ENCODE peak calls at places on chromosomes 1 and 21, in five cellular contexts. One of them, this sample, is unnamed.

GRCh38 chr1:206583461-206584264 is 28.6 kb downstream of the EIF2D start:
- DNase-seq in neural progenitor cell: peak; percentile 84
- DNase-seq in fibroblast of mammary gland: peak; percentile 69
- DNase-seq in hepatocyte: peak; percentile 82
- DNase-seq in GM12864: no peak
- DNase-seq in this sample: peak; percentile 84

GRCh38 chr1:41410462-41410861 is 49.2 kb downstream of the FOXO6 start:
- DNase-seq in fibroblast of mammary gland: no peak
- DNase-seq in GM12864: no peak
- DNase-seq in hepatocyte: no peak
- DNase-seq in neural progenitor cell: no peak
- DNase-seq in this sample: no peak

GRCh38 chr1:209869242-209870149 is 41.7 kb downstream of the UTP25 start:
- DNase-seq in hepatocyte: no peak
- DNase-seq in fibroblast of mammary gland: peak; percentile 57
- DNase-seq in neural progenitor cell: no peak
- DNase-seq in GM12864: no peak
- DNase-seq in this sample: no peak

GRCh38 chr1:17741052-17741451 is 14.1 kb upstream of the ACTL8 start:
- DNase-seq in hepatocyte: no peak
- DNase-seq in GM12864: no peak
- DNase-seq in fibroblast of mammary gland: no peak
- DNase-seq in neural progenitor cell: no peak
- DNase-seq in this sample: no peak

GRCh38 chr1:12600880-12601633 is 17.0 kb downstream of the DHRS3 start:
- DNase-seq in GM12864: no peak
- DNase-seq in hepatocyte: peak; percentile 61
- DNase-seq in neural progenitor cell: peak; percentile 75
- DNase-seq in fibroblast of mammary gland: peak; percentile 35
- DNase-seq in this sample: peak; percentile 29

GRCh38 chr21:45972353-45972715 is 9.2 kb upstream of the COL6A1 start:
- DNase-seq in GM12864: no peak
- DNase-seq in fibroblast of mammary gland: no peak
- DNase-seq in hepatocyte: peak; percentile 39
- DNase-seq in neural progenitor cell: no peak
- DNase-seq in this sample: no peak

GRCh38 chr1:19395678-19396192 is 83.6 kb downstream of the SLC66A1 start:
- DNase-seq in fibroblast of mammary gland: peak; percentile 78
- DNase-seq in neural progenitor cell: peak; percentile 40
- DNase-seq in GM12864: no peak
- DNase-seq in hepatocyte: no peak
- DNase-seq in this sample: no peak

GRCh38 chr1:6426321-6426971 is 1.9 kb downstream of the ESPN start:
- DNase-seq in hepatocyte: no peak
- DNase-seq in fibroblast of mammary gland: no peak
- DNase-seq in GM12864: no peak
- DNase-seq in neural progenitor cell: peak; percentile 1
- DNase-seq in this sample: no peak

GRCh38 chr21:18155508-18156193 is 89.0 kb upstream of the CHODL start:
- DNase-seq in hepatocyte: no peak
- DNase-seq in fibroblast of mammary gland: no peak
- DNase-seq in GM12864: no peak
- DNase-seq in neural progenitor cell: peak; percentile 42
- DNase-seq in this sample: peak; percentile 14

GRCh38 chr1:182629674-182630073 is 25.5 kb upstream of the RGS16 start:
- DNase-seq in GM12864: no peak
- DNase-seq in hepatocyte: no peak
- DNase-seq in neural progenitor cell: peak; percentile 40
- DNase-seq in fibroblast of mammary gland: no peak
- DNase-seq in this sample: peak; percentile 61

GRCh38 chr1:25041869-25042268 is 111.8 kb upstream of the RUNX3 start:
- DNase-seq in fibroblast of mammary gland: no peak
- DNase-seq in GM12864: no peak
- DNase-seq in neural progenitor cell: no peak
- DNase-seq in hepatocyte: no peak
- DNase-seq in this sample: no peak

GRCh38 chr1:205934788-205935187 is 8.5 kb downstream of the SLC26A9 start:
- DNase-seq in GM12864: no peak
- DNase-seq in fibroblast of mammary gland: no peak
- DNase-seq in neural progenitor cell: no peak
- DNase-seq in hepatocyte: no peak
- DNase-seq in this sample: no peak

GRCh38 chr1:223708001-223708359 is 4.4 kb upstream of the CAPN2 start:
- DNase-seq in neural progenitor cell: no peak
- DNase-seq in fibroblast of mammary gland: no peak
- DNase-seq in GM12864: no peak
- DNase-seq in hepatocyte: no peak
- DNase-seq in this sample: no peak

GRCh38 chr1:35215346-35215745 is 22.4 kb upstream of the SFPQ start:
- DNase-seq in fibroblast of mammary gland: peak; percentile 47
- DNase-seq in GM12864: no peak
- DNase-seq in hepatocyte: no peak
- DNase-seq in neural progenitor cell: no peak
- DNase-seq in this sample: no peak

GRCh38 chr1:82445827-82446226 is 645.1 kb downstream of the ADGRL2 start:
- DNase-seq in GM12864: no peak
- DNase-seq in neural progenitor cell: no peak
- DNase-seq in hepatocyte: no peak
- DNase-seq in fibroblast of mammary gland: no peak
- DNase-seq in this sample: no peak

GRCh38 chr1:198672124-198672523 is 33.3 kb downstream of the PTPRC start:
- DNase-seq in neural progenitor cell: no peak
- DNase-seq in hepatocyte: no peak
- DNase-seq in fibroblast of mammary gland: no peak
- DNase-seq in GM12864: no peak
- DNase-seq in this sample: no peak

GRCh38 chr1:153231800-153232199 is 14.4 kb downstream of the PRR9 start:
- DNase-seq in hepatocyte: no peak
- DNase-seq in neural progenitor cell: no peak
- DNase-seq in fibroblast of mammary gland: no peak
- DNase-seq in GM12864: no peak
- DNase-seq in this sample: no peak

GRCh38 chr1:32703479-32704291 is 1.1 kb upstream of the SYNC start:
- DNase-seq in fibroblast of mammary gland: peak; percentile 93
- DNase-seq in neural progenitor cell: peak; percentile 34
- DNase-seq in GM12864: no peak
- DNase-seq in hepatocyte: peak; percentile 77
- DNase-seq in this sample: no peak

GRCh38 chr1:108199231-108199657 is 899 bp downstream of the SLC25A24 start:
- DNase-seq in neural progenitor cell: peak; percentile 52
- DNase-seq in GM12864: no peak
- DNase-seq in hepatocyte: peak; percentile 35
- DNase-seq in fibroblast of mammary gland: peak; percentile 31
- DNase-seq in this sample: peak; percentile 15

GRCh38 chr1:162590686-162591085 is 29.2 kb downstream of the UAP1 start:
- DNase-seq in GM12864: no peak
- DNase-seq in neural progenitor cell: no peak
- DNase-seq in hepatocyte: no peak
- DNase-seq in fibroblast of mammary gland: no peak
- DNase-seq in this sample: no peak

GRCh38 chr1:2101946-2102345 is 51.7 kb downstream of the PRKCZ start:
- DNase-seq in neural progenitor cell: no peak
- DNase-seq in hepatocyte: no peak
- DNase-seq in fibroblast of mammary gland: no peak
- DNase-seq in GM12864: no peak
- DNase-seq in this sample: no peak

GRCh38 chr1:119288751-119289150 is 79.8 kb upstream of the HAO2 start:
- DNase-seq in GM12864: no peak
- DNase-seq in neural progenitor cell: no peak
- DNase-seq in fibroblast of mammary gland: peak; percentile 21
- DNase-seq in hepatocyte: no peak
- DNase-seq in this sample: no peak

GRCh38 chr1:100835866-100836842 is 58.5 kb downstream of the EXTL2 start:
- DNase-seq in GM12864: no peak
- DNase-seq in neural progenitor cell: no peak
- DNase-seq in hepatocyte: no peak
- DNase-seq in fibroblast of mammary gland: peak; percentile 6
- DNase-seq in this sample: no peak

GRCh38 chr21:35149698-35150097 is 100.6 kb upstream of the RUNX1 start:
- DNase-seq in GM12864: no peak
- DNase-seq in hepatocyte: no peak
- DNase-seq in neural progenitor cell: no peak
- DNase-seq in fibroblast of mammary gland: peak; percentile 14
- DNase-seq in this sample: no peak

GRCh38 chr1:156281281-156282142 is 1.1 kb downstream of the SMG5 start:
- DNase-seq in hepatocyte: peak; percentile 45
- DNase-seq in GM12864: no peak
- DNase-seq in fibroblast of mammary gland: peak; percentile 57
- DNase-seq in neural progenitor cell: peak; percentile 30
- DNase-seq in this sample: peak; percentile 75

GRCh38 chr1:155910621-155911121 is 478 bp downstream of the RIT1 start:
- DNase-seq in fibroblast of mammary gland: peak; percentile 37
- DNase-seq in hepatocyte: peak; percentile 56
- DNase-seq in neural progenitor cell: peak; percentile 49
- DNase-seq in GM12864: no peak
- DNase-seq in this sample: peak; percentile 49

GRCh38 chr1:215720121-215720520 is 153.0 kb downstream of the KCTD3 start:
- DNase-seq in fibroblast of mammary gland: peak; percentile 43
- DNase-seq in neural progenitor cell: no peak
- DNase-seq in GM12864: no peak
- DNase-seq in hepatocyte: no peak
- DNase-seq in this sample: no peak

GRCh38 chr1:248811514-248812490 is 13.9 kb downstream of the SH3BP5L start:
- DNase-seq in fibroblast of mammary gland: no peak
- DNase-seq in hepatocyte: no peak
- DNase-seq in neural progenitor cell: no peak
- DNase-seq in GM12864: no peak
- DNase-seq in this sample: no peak
- TF ChIP-seq CTCF in fibroblast of mammary gland: no peak
- TF ChIP-seq CTCF in hepatocyte: peak; percentile 3
- TF ChIP-seq CTCF in neural progenitor cell: no peak
- TF ChIP-seq CTCF in GM12864: peak; percentile 28
- TF ChIP-seq CTCF in this sample: no peak

DNA sequence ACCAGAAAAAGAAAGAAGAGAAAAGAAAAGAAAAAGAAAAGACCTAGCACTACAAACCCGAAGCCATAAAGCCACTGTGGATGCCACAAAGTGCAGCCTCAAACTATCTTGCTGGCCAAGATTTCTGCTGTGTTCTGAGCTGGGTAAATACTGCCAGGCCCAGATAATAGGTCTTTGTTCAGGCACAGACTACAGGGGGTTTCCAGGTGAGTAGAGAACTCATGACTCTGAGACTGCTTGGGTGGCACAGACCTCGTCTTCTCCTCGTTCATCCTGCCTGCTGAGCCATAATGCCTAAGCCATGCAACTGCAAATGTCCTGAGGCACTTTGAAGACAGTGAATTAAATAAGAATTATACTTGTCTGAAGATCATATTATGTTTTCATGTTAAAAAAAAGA is 651.8 kb downstream of the LMO4 start:
- DNase-seq in fibroblast of mammary gland: no peak
- DNase-seq in hepatocyte: no peak
- DNase-seq in neural progenitor cell: no peak
- DNase-seq in GM12864: no peak
- DNase-seq in this sample: peak; percentile 6
- H3K4me3 ChIP-seq in fibroblast of mammary gland: no peak overlapping the region
- H3K4me3 ChIP-seq in hepatocyte: no peak overlapping the region
- H3K4me3 ChIP-seq in neural progenitor cell: no peak overlapping the region
- H3K4me3 ChIP-seq in GM12864: no peak overlapping the region
- H3K4me3 ChIP-seq in this sample: no peak overlapping the region

GRCh38 chr1:234780531-234781162 is 170.7 kb upstream of the IRF2BP2 start:
- DNase-seq in fibroblast of mammary gland: no peak
- DNase-seq in hepatocyte: peak; percentile 35
- DNase-seq in GM12864: no peak
- DNase-seq in neural progenitor cell: peak; percentile 21
- DNase-seq in this sample: no peak

GRCh38 chr1:234779160-234779538 is 169.2 kb upstream of the IRF2BP2 start:
- DNase-seq in GM12864: no peak
- DNase-seq in hepatocyte: peak; percentile 24
- DNase-seq in neural progenitor cell: peak; percentile 11
- DNase-seq in fibroblast of mammary gland: no peak
- DNase-seq in this sample: no peak

GRCh38 chr1:234778215-234779159 is 168.5 kb upstream of the IRF2BP2 start:
- DNase-seq in neural progenitor cell: peak; percentile 30
- DNase-seq in fibroblast of mammary gland: no peak
- DNase-seq in GM12864: no peak
- DNase-seq in hepatocyte: peak; percentile 33
- DNase-seq in this sample: no peak

GRCh38 chr1:234781241-234782056 is 171.5 kb upstream of the IRF2BP2 start:
- DNase-seq in GM12864: no peak
- DNase-seq in fibroblast of mammary gland: no peak
- DNase-seq in neural progenitor cell: peak; percentile 13
- DNase-seq in hepatocyte: peak; percentile 91
- DNase-seq in this sample: no peak

DNA sequence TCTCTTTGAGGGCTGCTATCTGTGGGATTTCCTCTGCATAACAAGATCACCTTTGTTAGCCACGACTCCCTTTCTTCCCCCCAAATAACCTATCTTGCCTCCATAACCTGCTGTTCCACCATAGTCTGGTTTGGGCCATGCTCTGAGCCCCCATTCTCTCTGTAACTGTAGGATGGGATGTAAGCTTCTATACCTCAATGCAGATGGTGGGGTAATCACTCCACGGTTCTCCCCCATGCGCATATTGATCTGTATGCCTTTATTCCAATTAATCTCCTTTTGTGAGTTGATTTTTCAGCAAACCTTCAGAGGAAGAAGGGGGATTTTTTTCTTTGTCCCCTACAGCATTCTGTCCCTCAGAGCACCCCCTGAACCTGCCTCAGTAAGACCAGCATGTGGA is 170.1 kb upstream of the IRF2BP2 start:
- DNase-seq in hepatocyte: no peak
- DNase-seq in fibroblast of mammary gland: no peak
- DNase-seq in GM12864: no peak
- DNase-seq in neural progenitor cell: no peak
- DNase-seq in this sample: no peak
- TF ChIP-seq CTCF in hepatocyte: no peak
- TF ChIP-seq CTCF in fibroblast of mammary gland: no peak
- TF ChIP-seq CTCF in GM12864: no peak
- TF ChIP-seq CTCF in neural progenitor cell: no peak
- TF ChIP-seq CTCF in this sample: no peak

GRCh38 chr1:92031281-92032110 is 1.7 kb downstream of the EPHX4 start:
- DNase-seq in neural progenitor cell: no peak
- DNase-seq in hepatocyte: no peak
- DNase-seq in fibroblast of mammary gland: peak; percentile 9
- DNase-seq in GM12864: no peak
- DNase-seq in this sample: no peak

GRCh38 chr1:92030701-92031107 is 919 bp downstream of the EPHX4 start:
- DNase-seq in neural progenitor cell: peak; percentile 9
- DNase-seq in GM12864: no peak
- DNase-seq in fibroblast of mammary gland: no peak
- DNase-seq in hepatocyte: peak; percentile 54
- DNase-seq in this sample: no peak

DNA sequence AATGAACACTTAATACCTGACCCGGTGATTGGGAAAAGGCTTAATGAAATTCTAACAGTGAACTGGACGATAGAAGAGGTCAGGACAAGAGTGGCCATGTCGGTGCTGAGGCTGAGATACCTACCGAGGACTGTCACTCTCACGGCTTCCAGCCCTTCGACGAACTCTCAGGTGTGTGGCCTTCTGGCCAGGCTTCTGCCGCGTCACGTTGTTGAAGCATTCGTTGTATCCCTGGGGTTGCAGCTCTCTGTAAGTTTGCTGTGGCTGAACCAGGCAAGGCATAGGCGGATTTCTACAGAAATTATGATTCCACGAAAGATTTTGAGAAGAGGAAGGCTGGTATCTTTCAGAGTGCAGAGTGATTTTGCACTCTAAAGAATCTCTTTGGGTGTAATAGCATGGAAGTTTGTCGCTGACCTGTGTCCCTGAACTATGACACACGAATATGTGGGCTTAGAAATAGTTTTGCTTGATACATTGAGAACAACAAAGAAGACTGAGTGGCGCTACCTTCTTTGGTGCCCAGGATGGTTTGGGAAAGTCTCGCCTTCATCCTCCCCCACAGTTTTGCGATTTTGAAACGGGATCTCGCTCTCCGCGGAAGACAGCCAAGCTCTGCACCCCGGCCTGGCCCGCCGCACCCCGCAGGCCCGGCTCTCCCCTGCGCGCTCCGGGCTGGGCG is 403 bp upstream of the EPHX4 start:
- DNase-seq in hepatocyte: no peak
- DNase-seq in fibroblast of mammary gland: no peak
- DNase-seq in GM12864: no peak
- DNase-seq in neural progenitor cell: peak; percentile 5
- DNase-seq in this sample: no peak
- H3K4me3 ChIP-seq in hepatocyte: peak overlapping the region; percentile 82
- H3K4me3 ChIP-seq in fibroblast of mammary gland: no peak overlapping the region
- H3K4me3 ChIP-seq in GM12864: no peak overlapping the region
- H3K4me3 ChIP-seq in neural progenitor cell: peak overlapping the region; percentile 87
- H3K4me3 ChIP-seq in this sample: no peak overlapping the region

This sample was measured in GM12865.